ENCODE peak calls at places on chromosomes 13 and 19, in six cellular contexts. P is Peyer's patch, Y is upper lobe of left lung, S is esophagus squamous epithelium, I is body of pancreas, H is A549. K is an unnamed sample.

GRCh38 chr19:10104665-10105221 is 1.4 kb upstream of the PPAN start:
- DNase-seq in Y (peak; percentile 52), I (no peak), H (no peak), P (peak; percentile 92), S (no peak), K (no peak)

GRCh38 chr19:41997851-41998229 is 3.8 kb upstream of the ATP1A3 start:
- DNase-seq in P (no peak), Y (no peak), S (no peak), H (no peak), I (no peak), K (no peak)

GRCh38 chr13:38758278-38758677 is 71.4 kb downstream of the FREM2 start:
- DNase-seq in H (no peak), I (no peak), Y (no peak), S (no peak), P (no peak), K (no peak)

GRCh38 chr13:101399365-101399764 is 16.9 kb downstream of the NALCN start:
- DNase-seq in H (no peak), Y (no peak), I (no peak), S (no peak), P (no peak), K (no peak)

GRCh38 chr19:41951686-41952172 is 7.4 kb downstream of the RABAC1 start:
- DNase-seq in Y (peak; percentile 68), I (peak; percentile 77), P (peak; percentile 96), H (peak; percentile 99), S (no peak), K (peak; percentile 68)

GRCh38 chr13:20873348-20873747 is 29.2 kb downstream of the XPO4 start:
- DNase-seq in H (no peak), I (no peak), Y (no peak), S (no peak), P (no peak), K (no peak)

GRCh38 chr13:48251616-48252081 is 18.6 kb downstream of the ITM2B start:
- DNase-seq in I (no peak), Y (no peak), H (no peak), S (no peak), P (no peak), K (peak; percentile 20)

GRCh38 chr13:111114362-111115050 is 604 bp upstream of the ARHGEF7 start:
- DNase-seq in Y (no peak), S (no peak), P (no peak), I (peak; percentile 39), H (no peak), K (peak; percentile 52)

GRCh38 chr13:19864339-19865309 is 1.2 kb upstream of the ZMYM5 start:
- DNase-seq in Y (peak; percentile 73), I (peak; percentile 68), H (peak; percentile 55), S (peak; percentile 23), P (peak; percentile 89), K (peak; percentile 63)

DNA sequence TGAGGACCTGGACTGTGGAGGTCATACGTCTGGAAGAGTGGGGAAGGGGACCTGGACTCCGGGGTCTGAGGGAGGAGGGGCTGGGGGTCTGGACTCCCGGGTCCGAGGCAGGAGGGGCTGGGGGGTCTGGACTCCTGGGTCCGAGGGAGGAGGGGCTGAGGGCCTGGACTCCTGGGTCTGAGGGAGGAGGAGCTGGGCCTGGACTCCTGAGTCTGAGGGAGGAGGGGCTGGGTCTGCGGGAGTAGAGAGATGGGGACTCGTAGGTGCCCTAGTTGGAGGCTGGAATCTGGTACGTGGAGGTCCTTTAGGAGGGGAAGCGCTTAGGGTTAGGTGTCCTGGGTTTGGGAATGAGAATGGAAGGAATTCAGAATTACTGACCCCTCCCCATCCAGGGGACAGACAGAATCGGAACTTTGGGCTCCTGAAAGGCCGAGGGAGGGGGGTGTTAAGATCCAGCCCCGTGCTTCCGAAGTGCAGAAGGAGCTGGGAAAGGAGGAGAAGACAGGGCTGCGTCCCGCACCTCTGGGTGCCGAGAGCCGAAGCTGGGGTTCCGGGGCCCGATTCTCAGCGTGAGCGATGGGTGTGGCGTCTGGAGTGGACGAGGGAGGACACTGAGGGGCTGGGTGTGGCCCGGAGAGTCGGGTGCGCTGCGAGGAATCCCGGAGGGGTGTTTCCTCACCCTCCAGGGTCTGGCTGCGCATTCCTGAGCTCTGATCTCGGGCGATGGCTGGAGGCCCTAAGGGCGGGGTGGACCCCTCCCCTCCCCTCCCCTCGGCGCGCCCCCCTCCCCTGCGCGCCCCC is 608 bp downstream of the MYADM start:
- DNase-seq in P (peak; percentile 70), I (peak; percentile 59), H (peak; percentile 91), S (no peak), Y (peak; percentile 66), K (peak; percentile 52)
- TF ChIP-seq POLR2A in P (no peak), I (no peak), H (peak; percentile 27), S (no peak), Y (no peak), K (no peak)

GRCh38 chr19:1776606-1777147 is 23.4 kb downstream of the ONECUT3 start:
- DNase-seq in P (no peak), Y (no peak), I (no peak), H (no peak), S (no peak), K (no peak)

GRCh38 chr19:1775951-1776605 is 22.8 kb downstream of the ONECUT3 start:
- DNase-seq in S (no peak), I (no peak), Y (no peak), H (no peak), P (no peak), K (no peak)

GRCh38 chr19:1773173-1773572 is 19.9 kb downstream of the ONECUT3 start:
- DNase-seq in P (peak; percentile 68), H (no peak), I (no peak), Y (no peak), S (no peak), K (no peak)

GRCh38 chr19:1777149-1777548 is 23.8 kb downstream of the ONECUT3 start:
- DNase-seq in P (no peak), S (no peak), Y (no peak), H (no peak), I (no peak), K (no peak)

GRCh38 chr19:1774999-1775772 is 21.9 kb downstream of the ONECUT3 start:
- DNase-seq in S (no peak), P (no peak), I (no peak), Y (no peak), H (no peak), K (no peak)
- H3K27ac ChIP-seq in S (no peak overlapping the region), P (no peak overlapping the region), I (no peak overlapping the region), Y (no peak overlapping the region), H (no peak overlapping the region), K (no peak overlapping the region)

GRCh38 chr19:3573858-3574637 is 1.3 kb downstream of the HMG20B start:
- DNase-seq in Y (peak; percentile 99), H (peak; percentile 45), P (peak; percentile 95), S (peak; percentile 69), I (peak; percentile 81), K (peak; percentile 76)

GRCh38 chr19:3577741-3578344 is 5.1 kb downstream of the HMG20B start:
- DNase-seq in P (peak; percentile 69), H (no peak), I (no peak), Y (no peak), S (no peak), K (no peak)

GRCh38 chr19:3575260-3575741 is 2.6 kb downstream of the HMG20B start:
- DNase-seq in H (no peak), Y (no peak), P (no peak), I (no peak), S (no peak), K (no peak)

GRCh38 chr19:3576696-3577443 is 4.1 kb downstream of the HMG20B start:
- DNase-seq in H (no peak), P (peak; percentile 57), S (no peak), Y (no peak), I (peak; percentile 43), K (peak; percentile 72)

DNA sequence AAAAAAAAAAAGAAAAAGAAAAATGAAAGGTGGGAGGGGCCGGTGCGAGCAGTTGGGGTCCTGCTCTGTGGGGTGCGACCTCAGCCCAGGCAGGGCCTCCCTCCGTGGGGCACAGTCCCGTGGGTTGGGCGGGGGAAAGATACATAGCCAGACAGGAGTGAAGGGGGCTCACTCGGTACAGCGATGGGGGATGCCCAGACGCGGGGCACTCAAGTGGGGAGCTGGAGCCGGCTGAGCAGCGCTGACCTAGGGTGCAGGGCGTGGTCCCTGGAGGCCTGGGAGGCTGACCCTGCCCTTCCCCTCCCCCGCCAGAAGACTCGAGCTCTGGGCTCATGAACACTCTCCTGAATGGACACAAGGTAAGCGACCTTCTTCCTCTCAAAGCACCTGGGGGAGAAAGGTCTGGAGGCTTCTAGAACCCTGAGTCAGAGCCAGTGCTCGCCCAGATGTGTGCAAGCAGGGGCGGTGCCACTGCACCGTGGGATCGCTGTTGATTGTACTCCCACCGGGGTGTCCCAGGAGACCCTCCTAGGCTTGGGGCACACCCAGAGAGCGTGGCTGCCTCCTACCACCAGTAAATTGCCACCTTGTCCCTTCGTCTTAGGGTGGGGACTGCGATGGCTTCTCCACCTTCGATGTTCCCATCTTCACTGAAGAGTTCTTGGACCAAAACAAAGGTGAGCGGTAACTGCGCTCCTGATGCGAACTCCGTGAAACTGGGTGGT is 3.4 kb downstream of the HMG20B start:
- DNase-seq in Y (no peak), P (no peak), H (no peak), S (no peak), I (no peak), K (no peak)
- TF ChIP-seq POLR2A in Y (no peak), P (no peak), H (no peak), S (no peak), I (no peak), K (no peak)

DNA sequence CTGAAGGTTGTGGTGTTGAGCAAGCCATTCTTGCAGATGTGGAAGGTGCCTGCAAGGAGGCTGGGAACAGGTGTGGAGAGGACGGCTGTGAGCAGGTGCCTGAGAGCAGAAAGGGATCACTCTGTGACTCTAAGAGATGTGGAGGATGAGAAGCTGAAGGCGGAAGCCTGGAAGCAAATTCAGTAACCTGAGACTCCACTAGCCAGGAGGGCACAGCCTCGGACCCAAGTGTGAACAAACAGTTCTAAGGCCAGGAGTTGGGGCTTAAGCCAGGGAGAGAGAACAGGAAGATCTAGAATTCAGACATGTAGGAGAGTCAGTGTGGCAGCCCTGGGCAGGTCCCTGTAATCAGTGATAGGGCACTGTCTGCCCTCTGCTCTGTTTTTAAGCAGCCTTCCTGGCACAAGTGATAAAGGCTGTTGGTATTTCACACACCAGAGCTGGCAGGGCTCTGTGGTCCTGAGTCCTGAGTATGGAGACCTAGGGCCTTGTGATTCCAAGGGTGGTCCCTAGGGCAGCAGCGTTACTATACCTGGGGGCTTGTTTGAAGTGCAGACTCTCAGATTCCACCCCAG is 131.3 kb downstream of the SLC7A1 start:
- DNase-seq in Y (no peak), S (no peak), H (no peak), I (no peak), P (no peak), K (peak; percentile 69)
- H3K27ac ChIP-seq in Y (no peak overlapping the region), S (no peak overlapping the region), H (no peak overlapping the region), I (no peak overlapping the region), P (no peak overlapping the region), K (peak overlapping the region; percentile 88)

DNA sequence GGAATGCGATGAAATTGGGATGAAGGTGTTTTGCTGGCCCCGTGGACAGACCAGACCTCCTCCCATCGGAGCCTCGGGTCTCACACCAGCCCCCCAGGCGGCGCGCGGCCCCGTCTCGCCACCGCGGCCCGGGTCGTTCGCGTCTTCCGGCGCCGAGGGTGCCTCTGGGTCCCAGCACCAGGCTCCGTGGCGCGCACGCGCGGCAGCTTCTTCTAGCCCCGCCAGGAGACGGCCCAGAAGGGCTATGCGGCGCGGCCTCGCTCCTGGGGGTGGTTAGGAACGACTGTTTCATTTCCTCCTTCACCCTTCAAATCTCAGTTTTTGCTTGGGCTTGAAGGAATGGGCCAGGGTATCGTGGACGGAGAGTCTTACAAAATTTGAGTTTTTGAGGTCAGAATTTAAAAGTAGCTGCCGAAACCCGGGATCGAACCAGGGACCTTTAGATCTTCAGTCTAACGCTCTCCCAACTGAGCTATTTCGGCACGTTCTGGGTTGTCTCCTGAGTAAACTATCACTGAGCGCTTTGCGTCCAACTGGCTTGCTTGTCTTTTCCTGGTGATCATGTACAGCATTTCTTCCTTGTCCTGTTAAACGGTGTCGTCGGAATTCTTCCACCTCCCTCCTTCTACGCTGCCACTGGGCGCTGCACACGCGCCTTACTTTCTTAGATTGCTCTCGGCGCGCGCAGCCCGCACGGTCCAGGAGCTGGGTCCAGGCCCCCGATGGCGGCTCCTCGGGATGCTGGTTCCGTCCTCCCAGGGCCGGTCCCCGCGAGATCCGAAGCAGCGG is 46.5 kb downstream of the TGDS start:
- DNase-seq in I (peak; percentile 91), Y (peak; percentile 91), S (peak; percentile 50), P (peak; percentile 96), H (peak; percentile 74), K (peak; percentile 96)
- TF ChIP-seq POLR2A in I (peak; percentile 51), Y (no peak), S (no peak), P (peak; percentile 16), H (peak; percentile 71), K (no peak)